ENCODE peak calls at places on chromosomes 11 and 22, in ten cellular contexts. C, B, O, P, H, A, S, X, Z and Y are unnamed samples.

GRCh38 chr11:57311109-57311936 is 13.4 kb downstream of the TNKS1BP1 start:
- DNase-seq in Z (peak; percentile 91), O (peak; percentile 96), S (peak; percentile 96), C (peak; percentile 98), X (peak; percentile 97), A (peak; percentile 91), B (peak; percentile 97), H (peak; percentile 92), P (peak; percentile 49), Y (peak; percentile 92)

GRCh38 chr11:118437736-118438125 is 1.4 kb downstream of the KMT2A start:
- DNase-seq in Z (peak; percentile 82), A (no peak), H (no peak), X (peak; percentile 48), O (peak; percentile 56), B (no peak), P (peak; percentile 30), C (peak; percentile 17), S (peak; percentile 43), Y (peak; percentile 45)

GRCh38 chr11:2213890-2214526 is 42.4 kb upstream of the TH start:
- DNase-seq in H (no peak), A (no peak), S (no peak), Z (no peak), P (peak; percentile 8), X (no peak), B (no peak), O (no peak), C (no peak), Y (no peak)

GRCh38 chr22:37560682-37561208 is 465 bp downstream of the CDC42EP1 start:
- DNase-seq in S (peak; percentile 81), A (no peak), C (peak; percentile 73), O (peak; percentile 73), Z (peak; percentile 59), P (no peak), H (no peak), B (no peak), X (no peak), Y (peak; percentile 34)

GRCh38 chr11:122108828-122109227 is 7.2 kb downstream of the BLID start:
- DNase-seq in P (no peak), Z (no peak), S (no peak), C (no peak), X (no peak), O (no peak), A (no peak), B (no peak), H (no peak), Y (no peak)

GRCh38 chr11:2752204-2752772 is 52.5 kb upstream of the KCNQ1OT1 start:
- DNase-seq in S (no peak), A (no peak), X (no peak), C (no peak), P (no peak), O (no peak), B (no peak), H (peak; percentile 16), Z (no peak), Y (peak; percentile 3)

GRCh38 chr11:128456566-128457268 is 130.6 kb downstream of the ETS1 start:
- DNase-seq in C (no peak), H (no peak), S (no peak), A (no peak), P (no peak), X (no peak), B (no peak), Z (no peak), O (peak; percentile 20), Y (no peak)

GRCh38 chr11:62895501-62895900 is 14.8 kb downstream of the SLC3A2 start:
- DNase-seq in B (no peak), S (no peak), O (no peak), X (no peak), P (no peak), A (no peak), H (no peak), C (no peak), Z (no peak), Y (no peak)

GRCh38 chr22:23569291-23569690 is 10.8 kb downstream of the IGLL1 start:
- DNase-seq in H (no peak), B (no peak), S (peak; percentile 19), O (no peak), P (no peak), C (no peak), A (no peak), X (no peak), Z (no peak), Y (no peak)

GRCh38 chr22:23565288-23565941 is 14.7 kb downstream of the IGLL1 start:
- DNase-seq in H (peak; percentile 22), C (no peak), P (no peak), B (no peak), O (peak; percentile 26), S (no peak), A (no peak), X (no peak), Z (peak; percentile 57), Y (peak; percentile 27)

GRCh38 chr22:23565942-23566715 is 14.0 kb downstream of the IGLL1 start:
- DNase-seq in B (no peak), O (peak; percentile 69), C (no peak), A (no peak), H (no peak), Z (peak; percentile 67), P (no peak), X (no peak), S (peak; percentile 52), Y (no peak)

GRCh38 chr22:23564276-23564675 is 15.8 kb downstream of the IGLL1 start:
- DNase-seq in H (no peak), B (no peak), P (no peak), Z (no peak), A (no peak), X (no peak), C (no peak), O (no peak), S (no peak), Y (no peak)

GRCh38 chr22:23566716-23567475 is 13.2 kb downstream of the IGLL1 start:
- DNase-seq in A (no peak), X (no peak), S (no peak), B (no peak), H (no peak), C (no peak), O (no peak), P (no peak), Z (no peak), Y (no peak)
- TF ChIP-seq CTCF in A (no peak), X (no peak), S (no peak), B (no peak), H (no peak), C (no peak), O (no peak), P (no peak), Z (no peak), Y (no peak)

GRCh38 chr22:39094717-39095389 is 2.2 kb upstream of the APOBEC3H start:
- DNase-seq in B (no peak), H (no peak), P (no peak), S (no peak), O (no peak), C (no peak), X (no peak), A (no peak), Z (no peak), Y (no peak)
- H3K4me1 ChIP-seq in B (no peaks in the 10 kb centered on the region), H (peaks cover 9% of the 10 kb centered on the region), P (peaks cover 87% of the 10 kb centered on the region), S (no peaks in the 10 kb centered on the region), O (no peaks in the 10 kb centered on the region), C (no peaks in the 10 kb centered on the region), X (no peaks in the 10 kb centered on the region), A (peaks cover 28% of the 10 kb centered on the region), Z (peaks cover 26% of the 10 kb centered on the region), Y (no peaks in the 10 kb centered on the region)

GRCh38 chr11:17171342-17171741 is 36.4 kb downstream of the PIK3C2A start:
- DNase-seq in S (no peak), C (no peak), X (no peak), Z (no peak), H (no peak), O (no peak), P (no peak), A (no peak), B (no peak), Y (no peak)
- H3K27ac ChIP-seq in S (no peak overlapping the region), C (no peak overlapping the region), X (no peak overlapping the region), Z (no peak overlapping the region), H (no peak overlapping the region), O (no peak overlapping the region), P (no peak overlapping the region), A (no peak overlapping the region), B (no peak overlapping the region), Y (no peak overlapping the region)

GRCh38 chr11:94563848-94564442 is 3.2 kb upstream of the PIWIL4 start:
- DNase-seq in C (no peak), B (no peak), P (no peak), A (no peak), O (no peak), S (no peak), X (no peak), Z (no peak), H (no peak), Y (no peak)
- TF ChIP-seq CTCF in C (no peak), B (no peak), P (no peak), A (no peak), O (no peak), S (no peak), X (no peak), Z (no peak), H (no peak), Y (no peak)

DNA sequence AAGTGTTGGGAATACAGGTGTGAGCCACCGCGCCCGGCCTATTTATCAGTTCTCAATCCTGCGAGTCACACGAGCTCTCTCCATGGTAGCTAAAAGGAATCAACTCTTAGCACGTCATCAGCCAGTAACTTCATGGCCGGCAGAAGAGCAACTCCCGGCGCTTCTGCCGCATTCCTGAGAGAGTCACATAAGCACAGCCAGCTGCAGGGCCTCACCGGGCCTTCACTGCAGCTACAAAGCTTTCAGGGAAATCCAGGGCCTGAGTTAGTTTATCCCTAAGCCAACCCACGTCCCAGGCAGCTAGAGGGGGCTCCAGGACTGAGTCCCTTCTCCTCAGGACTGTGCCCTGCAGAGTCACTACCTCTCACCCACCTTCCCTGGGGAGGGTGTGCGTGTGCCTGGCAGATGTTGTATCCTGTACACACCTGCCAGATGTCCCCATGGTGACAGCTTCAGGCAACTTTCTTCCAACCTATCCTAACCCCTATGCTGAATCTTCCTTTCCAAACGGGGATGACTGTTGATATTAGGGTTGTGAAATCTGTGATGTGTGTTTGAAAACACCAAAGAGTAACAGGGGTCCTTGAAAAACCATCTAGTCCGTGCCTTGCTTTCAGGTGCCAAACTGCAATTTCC is 45.9 kb upstream of the ARFGAP3 start:
- DNase-seq in B (no peak), A (no peak), H (no peak), Z (peak; percentile 68), O (peak; percentile 79), C (no peak), X (no peak), P (no peak), S (no peak), Y (peak; percentile 38)
- H3K4me1 ChIP-seq in B (peaks cover 68% of the 10 kb centered on the region), A (peaks cover 26% of the 10 kb centered on the region), H (no peaks in the 10 kb centered on the region), Z (peaks cover 12% of the 10 kb centered on the region), O (peaks cover 7% of the 10 kb centered on the region), C (no peaks in the 10 kb centered on the region), X (peaks cover 49% of the 10 kb centered on the region), P (no peaks in the 10 kb centered on the region), S (peaks cover 34% of the 10 kb centered on the region), Y (peaks cover 21% of the 10 kb centered on the region)

DNA sequence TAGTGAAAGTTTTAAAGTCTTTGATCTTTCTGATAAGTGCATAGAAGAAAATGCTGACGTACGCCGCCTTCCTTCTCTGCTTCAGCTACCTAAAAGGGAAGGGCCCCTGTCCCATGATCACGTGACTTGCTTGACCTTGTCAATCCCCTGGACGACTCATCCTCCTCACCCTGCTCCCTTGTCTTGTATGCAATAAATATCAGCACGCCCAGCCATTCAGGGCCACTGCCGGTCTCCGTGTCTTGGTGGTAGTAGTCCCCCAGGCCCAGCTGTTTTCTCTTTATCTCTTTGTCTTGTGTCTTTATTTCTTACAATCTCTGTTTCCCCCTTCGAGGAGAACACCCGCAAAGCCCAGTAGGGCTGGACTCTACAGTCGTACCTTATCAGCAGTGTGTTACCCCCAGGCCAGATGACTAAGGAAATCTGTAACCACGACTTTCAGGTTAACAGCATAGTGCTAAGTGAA is 6.3 kb downstream of the NUP50 start:
- DNase-seq in O (no peak), S (no peak), X (no peak), A (no peak), H (no peak), B (no peak), Z (no peak), C (no peak), P (no peak), Y (no peak)
- H3K27ac ChIP-seq in O (peak overlapping the region; percentile 37), S (no peak overlapping the region), X (no peak overlapping the region), A (no peak overlapping the region), H (no peak overlapping the region), B (no peak overlapping the region), Z (no peak overlapping the region), C (no peak overlapping the region), P (no peak overlapping the region), Y (no peak overlapping the region)